ENCODE peak calls at places on chromosomes 7 and 10, in six cellular contexts. B, E, P, M, G and D are unnamed samples.
A peak's percentile ranks its signal among the peaks of the same experiment; 100 is the strongest.

GRCh38 chr10:11319990-11320602 is 291.4 kb downstream of the USP6NL start:
- DNase-seq in B (no peak), G (no peak), E (no peak), P (no peak), M (no peak), D (no peak)

GRCh38 chr7:90266808-90267207 is 21.8 kb downstream of the CFAP69 start:
- DNase-seq in G (no peak), E (peak; percentile 28), B (peak; percentile 42), M (no peak), P (no peak), D (no peak)

GRCh38 chr10:77582710-77583115 is 54.9 kb downstream of the KCNMA1 start:
- DNase-seq in G (peak; percentile 50), E (no peak), P (peak; percentile 55), M (no peak), B (no peak), D (no peak)

GRCh38 chr10:113011592-113012374 is 61.7 kb downstream of the TCF7L2 start:
- DNase-seq in G (no peak), P (no peak), E (no peak), M (no peak), B (no peak), D (no peak)

GRCh38 chr7:17900464-17900863 is 39.8 kb downstream of the SNX13 start:
- DNase-seq in B (no peak), G (no peak), P (no peak), E (no peak), M (no peak), D (no peak)

GRCh38 chr10:59393349-59393748 is 31.0 kb upstream of the FAM13C start:
- DNase-seq in M (no peak), P (no peak), E (no peak), G (no peak), B (no peak), D (no peak)

GRCh38 chr7:10889266-10889898 is 84.3 kb upstream of the PHF14 start:
- DNase-seq in M (peak; percentile 0), E (peak; percentile 26), B (no peak), P (peak; percentile 38), G (peak; percentile 31), D (peak; percentile 61)

GRCh38 chr7:115260381-115260780 is 338.5 kb downstream of the MDFIC start:
- DNase-seq in M (no peak), B (no peak), P (no peak), E (no peak), G (no peak), D (no peak)

GRCh38 chr10:11113156-11113555 is 95.5 kb downstream of the CELF2 start:
- DNase-seq in E (no peak), P (no peak), B (no peak), M (no peak), G (no peak), D (peak; percentile 25)

GRCh38 chr10:128883126-128884060 is 583.6 kb upstream of the MGMT start:
- DNase-seq in E (no peak), P (no peak), M (no peak), B (no peak), G (no peak), D (no peak)

GRCh38 chr7:158076215-158076614 is 511.4 kb downstream of the PTPRN2 start:
- DNase-seq in P (no peak), B (no peak), G (no peak), E (no peak), M (no peak), D (no peak)

GRCh38 chr10:96287392-96288105 is 16.2 kb upstream of the BLNK start:
- DNase-seq in B (no peak), P (no peak), G (no peak), M (no peak), E (no peak), D (no peak)

GRCh38 chr7:129089521-129090212 is 34.8 kb upstream of the TNPO3 start:
- DNase-seq in B (no peak), G (no peak), P (no peak), M (no peak), E (no peak), D (no peak)
- TF ChIP-seq POLR2A in B (no peak), G (no peak), P (no peak), M (no peak), E (no peak), D (no peak)

DNA sequence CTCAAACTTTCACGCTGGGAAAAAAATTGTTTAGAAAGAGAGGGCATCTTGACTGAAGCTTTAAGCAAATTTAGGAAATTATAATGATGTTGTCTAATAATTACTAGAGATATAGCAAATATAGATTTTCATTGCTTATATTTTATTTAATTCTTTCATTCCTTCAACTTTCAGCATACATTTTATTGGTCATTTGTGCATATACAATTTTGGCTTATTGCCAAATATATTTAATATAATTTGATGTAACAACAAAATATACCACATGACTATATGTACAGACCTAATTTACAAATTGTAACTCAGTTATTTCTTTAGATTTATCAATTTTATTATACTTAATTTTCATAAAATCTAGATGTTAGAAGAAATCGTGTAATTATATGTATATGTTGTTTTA is 390.1 kb downstream of the ATRNL1 start:
- DNase-seq in E (no peak), B (no peak), M (no peak), P (no peak), G (no peak), D (no peak)
- TF ChIP-seq POLR2A in E (no peak), B (no peak), M (no peak), P (no peak), G (no peak), D (no peak)

GRCh38 chr7:112939589-112940313 is 146.9 kb downstream of the GPR85 start:
- DNase-seq in M (peak; percentile 95), E (peak; percentile 99), B (peak; percentile 99), G (peak; percentile 100), P (peak; percentile 96), D (peak; percentile 99)
- TF ChIP-seq POLR2A in M (peak; percentile 59), E (no peak), B (no peak), G (peak; percentile 42), P (peak; percentile 60), D (peak; percentile 83)

DNA sequence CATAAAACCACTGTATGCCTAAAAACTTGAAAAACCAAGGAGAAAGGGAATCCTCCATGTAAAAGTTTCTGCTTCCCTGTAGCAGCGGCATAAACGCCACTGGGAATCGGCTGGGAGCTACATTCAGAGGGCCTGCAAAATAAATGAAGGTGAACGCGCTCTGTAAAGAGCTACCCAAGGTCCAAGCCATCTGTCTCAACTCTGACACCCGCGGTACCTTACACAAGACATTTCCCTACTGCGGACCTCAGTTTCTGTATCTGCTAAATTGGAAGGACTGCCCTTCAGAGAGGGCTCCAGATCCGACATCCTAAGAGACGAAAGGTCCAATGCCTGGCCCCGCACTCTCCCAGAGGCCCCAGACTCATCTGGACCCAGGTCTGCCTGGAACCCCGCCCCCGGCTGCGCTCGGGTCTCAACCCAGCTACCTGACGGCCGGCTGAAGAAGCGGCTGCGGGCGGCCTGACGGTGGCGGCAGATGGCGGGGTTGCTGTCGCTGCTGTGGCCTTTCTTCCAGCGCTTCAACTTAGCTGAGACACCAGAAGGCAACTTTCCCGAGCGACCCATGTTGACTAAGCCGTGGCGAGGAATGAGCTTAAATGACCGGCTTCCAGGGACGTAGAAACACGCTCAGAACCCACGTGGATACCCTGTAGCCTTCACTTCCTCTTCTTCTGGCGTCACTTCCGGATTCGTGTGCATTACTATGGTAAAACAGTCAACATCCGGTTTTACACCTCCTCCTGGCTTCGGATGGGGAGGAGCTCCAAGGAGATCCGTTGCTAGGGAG is at the start of gene RRP12:
- DNase-seq in B (peak; percentile 93), M (peak; percentile 73), P (peak; percentile 99), E (peak; percentile 93), G (peak; percentile 97), D (peak; percentile 94)
- TF ChIP-seq POLR2A in B (no peak), M (peak; percentile 43), P (peak; percentile 72), E (no peak), G (peak; percentile 38), D (peak; percentile 76)

GRCh38 chr7:80806653-80807052 is 112.2 kb downstream of the SEMA3C start:
- DNase-seq in M (no peak), B (no peak), P (no peak), G (no peak), E (no peak), D (no peak)
- TF ChIP-seq POLR2A in M (no peak), B (no peak), P (no peak), G (no peak), E (no peak), D (no peak)

GRCh38 chr7:55517191-55517633 is 55.1 kb downstream of the VOPP1 start:
- DNase-seq in M (no peak), E (no peak), P (no peak), G (no peak), B (no peak), D (no peak)
- TF ChIP-seq POLR2A in M (no peak), E (no peak), P (no peak), G (no peak), B (no peak), D (no peak)